ENCODE peak calls at places on chromosomes 12 and 14, in seven cellular contexts. J is glutamatergic neuron; D is GM04504; K is lung; R is AG09309; V is stimulated activated CD4-positive, alpha-beta T cell treated with anti-CD3 and anti-CD28 coated beads, Interleukin-12 subunit alpha, Interleukin-12 subunit beta, amount 100 ng/mL, for 4 hours; M is lower leg skin. Q is an unnamed sample.

GRCh38 chr12:111687255-111687654 is 1.4 kb downstream of the ACAD10 start:
- DNase-seq in J (no peak), D (no peak), K (no peak), R (no peak), V (no peak), M (no peak), Q (no peak)

GRCh38 chr12:62917939-62918338 is 17.0 kb downstream of the PPM1H start:
- DNase-seq in J (no peak), D (no peak), K (no peak), R (no peak), V (no peak), M (no peak), Q (no peak)

GRCh38 chr14:103294091-103294490 is 39.9 kb upstream of the EIF5 start:
- DNase-seq in J (no peak), D (no peak), K (no peak), R (no peak), V (no peak), M (no peak), Q (no peak)

GRCh38 chr14:51726166-51726899 is 74.6 kb downstream of the FRMD6 start:
- DNase-seq in J (no peak), D (no peak), K (no peak), R (no peak), V (no peak), M (no peak), Q (no peak)

GRCh38 chr12:89663577-89664357 is 44.9 kb downstream of the ATP2B1 start:
- DNase-seq in J (no peak), D (no peak), K (no peak), R (no peak), V (no peak), M (no peak), Q (peak; percentile 10)

GRCh38 chr14:38409081-38409705 is 153.3 kb upstream of the CLEC14A start:
- DNase-seq in J (no peak), D (no peak), K (no peak), R (no peak), V (no peak), M (no peak), Q (no peak)

GRCh38 chr12:109130755-109131521 is 14.6 kb downstream of the ACACB start:
- DNase-seq in J (peak; percentile 44), D (no peak), K (no peak), R (no peak), V (no peak), M (no peak), Q (no peak)

GRCh38 chr12:105507311-105508035 is 177.0 kb downstream of the C12orf75 start:
- DNase-seq in J (no peak), D (no peak), K (no peak), R (no peak), V (no peak), M (no peak), Q (no peak)

GRCh38 chr14:91477388-91477787 is 32.7 kb downstream of the PPP4R3A start:
- DNase-seq in J (no peak), D (no peak), K (no peak), R (no peak), V (no peak), M (no peak), Q (no peak)

GRCh38 chr14:32552766-32553165 is 223.7 kb downstream of the AKAP6 start:
- DNase-seq in J (no peak), D (no peak), K (no peak), R (no peak), V (no peak), M (no peak), Q (no peak)

GRCh38 chr12:93223440-93224426 is 154.0 kb upstream of the NUDT4 start:
- DNase-seq in J (no peak), D (peak; percentile 57), K (no peak), R (no peak), V (no peak), M (no peak), Q (no peak)

GRCh38 chr12:11981174-11981733 is 89.5 kb upstream of the BCL2L14 start:
- DNase-seq in J (no peak), D (no peak), K (no peak), R (no peak), V (peak; percentile 30), M (no peak), Q (peak; percentile 75)

GRCh38 chr12:25840678-25841077 is 117.8 kb upstream of the RASSF8 start:
- DNase-seq in J (no peak), D (no peak), K (no peak), R (peak; percentile 57), V (no peak), M (no peak), Q (no peak)